ENCODE peak calls at places on chromosomes 6 and 20, in eight cellular contexts. One of them, this sample, is unnamed.
A peak's percentile ranks its signal among the peaks of the same experiment; 100 is the strongest.

GRCh38 chr6:139161169-139161568 is 26.3 kb downstream of the HECA start:
- DNase-seq in GM23338: no peak
- DNase-seq in A549: no peak
- DNase-seq in HCT116: peak; percentile 33
- DNase-seq in HepG2: peak; percentile 5
- DNase-seq in K562: no peak
- DNase-seq in SK-N-SH: no peak
- DNase-seq in HL-60: no peak
- DNase-seq in this sample: no peak

GRCh38 chr6:24919404-24919892 is 16.3 kb downstream of the RIPOR2 start:
- DNase-seq in GM23338: peak; percentile 39
- DNase-seq in A549: no peak
- DNase-seq in HCT116: no peak
- DNase-seq in HepG2: no peak
- DNase-seq in K562: no peak
- DNase-seq in SK-N-SH: no peak
- DNase-seq in HL-60: no peak
- DNase-seq in this sample: no peak

GRCh38 chr6:124683507-124683906 is 278.7 kb upstream of the RNF217 start:
- DNase-seq in GM23338: peak; percentile 72
- DNase-seq in A549: no peak
- DNase-seq in HCT116: no peak
- DNase-seq in HepG2: no peak
- DNase-seq in K562: no peak
- DNase-seq in SK-N-SH: no peak
- DNase-seq in HL-60: no peak
- DNase-seq in this sample: no peak

GRCh38 chr6:33894438-33894837 is 90.6 kb upstream of the MLN start:
- DNase-seq in GM23338: no peak
- DNase-seq in A549: no peak
- DNase-seq in HCT116: no peak
- DNase-seq in HepG2: no peak
- DNase-seq in K562: no peak
- DNase-seq in SK-N-SH: no peak
- DNase-seq in HL-60: no peak
- DNase-seq in this sample: no peak

GRCh38 chr6:101640131-101640530 is 246.6 kb downstream of the GRIK2 start:
- DNase-seq in GM23338: no peak
- DNase-seq in A549: no peak
- DNase-seq in HCT116: no peak
- DNase-seq in HepG2: no peak
- DNase-seq in K562: no peak
- DNase-seq in SK-N-SH: no peak
- DNase-seq in HL-60: no peak
- DNase-seq in this sample: no peak

GRCh38 chr20:39890697-39891096 is 798.3 kb downstream of the MAFB start:
- DNase-seq in GM23338: no peak
- DNase-seq in A549: no peak
- DNase-seq in HCT116: no peak
- DNase-seq in HepG2: no peak
- DNase-seq in K562: no peak
- DNase-seq in SK-N-SH: no peak
- DNase-seq in HL-60: no peak
- DNase-seq in this sample: no peak

GRCh38 chr6:6785163-6785521 is 196.6 kb downstream of the LY86 start:
- DNase-seq in GM23338: no peak
- DNase-seq in A549: no peak
- DNase-seq in HCT116: no peak
- DNase-seq in HepG2: no peak
- DNase-seq in K562: no peak
- DNase-seq in SK-N-SH: no peak
- DNase-seq in HL-60: no peak
- DNase-seq in this sample: no peak

GRCh38 chr6:148523551-148523950 is 180.9 kb downstream of the SASH1 start:
- DNase-seq in GM23338: no peak
- DNase-seq in A549: no peak
- DNase-seq in HCT116: no peak
- DNase-seq in HepG2: no peak
- DNase-seq in K562: no peak
- DNase-seq in SK-N-SH: no peak
- DNase-seq in HL-60: no peak
- DNase-seq in this sample: no peak

GRCh38 chr6:75317503-75318206 is 33.1 kb upstream of the TMEM30A start:
- DNase-seq in GM23338: peak; percentile 54
- DNase-seq in A549: no peak
- DNase-seq in HCT116: no peak
- DNase-seq in HepG2: no peak
- DNase-seq in K562: no peak
- DNase-seq in SK-N-SH: no peak
- DNase-seq in HL-60: no peak
- DNase-seq in this sample: no peak

GRCh38 chr20:19012671-19013070 is 199.1 kb downstream of the SCP2D1 start:
- DNase-seq in GM23338: no peak
- DNase-seq in A549: no peak
- DNase-seq in HCT116: no peak
- DNase-seq in HepG2: no peak
- DNase-seq in K562: no peak
- DNase-seq in SK-N-SH: no peak
- DNase-seq in HL-60: peak; percentile 34
- DNase-seq in this sample: no peak

GRCh38 chr6:125826695-125827463 is 36.1 kb downstream of the NCOA7 start:
- DNase-seq in GM23338: no peak
- DNase-seq in A549: no peak
- DNase-seq in HCT116: no peak
- DNase-seq in HepG2: no peak
- DNase-seq in K562: no peak
- DNase-seq in SK-N-SH: no peak
- DNase-seq in HL-60: no peak
- DNase-seq in this sample: no peak
- TF ChIP-seq REST in GM23338: no peak
- TF ChIP-seq REST in A549: no peak
- TF ChIP-seq REST in HCT116: no peak
- TF ChIP-seq REST in HepG2: no peak
- TF ChIP-seq REST in K562: no peak
- TF ChIP-seq REST in SK-N-SH: no peak
- TF ChIP-seq REST in HL-60: no peak
- TF ChIP-seq REST in this sample: no peak

DNA sequence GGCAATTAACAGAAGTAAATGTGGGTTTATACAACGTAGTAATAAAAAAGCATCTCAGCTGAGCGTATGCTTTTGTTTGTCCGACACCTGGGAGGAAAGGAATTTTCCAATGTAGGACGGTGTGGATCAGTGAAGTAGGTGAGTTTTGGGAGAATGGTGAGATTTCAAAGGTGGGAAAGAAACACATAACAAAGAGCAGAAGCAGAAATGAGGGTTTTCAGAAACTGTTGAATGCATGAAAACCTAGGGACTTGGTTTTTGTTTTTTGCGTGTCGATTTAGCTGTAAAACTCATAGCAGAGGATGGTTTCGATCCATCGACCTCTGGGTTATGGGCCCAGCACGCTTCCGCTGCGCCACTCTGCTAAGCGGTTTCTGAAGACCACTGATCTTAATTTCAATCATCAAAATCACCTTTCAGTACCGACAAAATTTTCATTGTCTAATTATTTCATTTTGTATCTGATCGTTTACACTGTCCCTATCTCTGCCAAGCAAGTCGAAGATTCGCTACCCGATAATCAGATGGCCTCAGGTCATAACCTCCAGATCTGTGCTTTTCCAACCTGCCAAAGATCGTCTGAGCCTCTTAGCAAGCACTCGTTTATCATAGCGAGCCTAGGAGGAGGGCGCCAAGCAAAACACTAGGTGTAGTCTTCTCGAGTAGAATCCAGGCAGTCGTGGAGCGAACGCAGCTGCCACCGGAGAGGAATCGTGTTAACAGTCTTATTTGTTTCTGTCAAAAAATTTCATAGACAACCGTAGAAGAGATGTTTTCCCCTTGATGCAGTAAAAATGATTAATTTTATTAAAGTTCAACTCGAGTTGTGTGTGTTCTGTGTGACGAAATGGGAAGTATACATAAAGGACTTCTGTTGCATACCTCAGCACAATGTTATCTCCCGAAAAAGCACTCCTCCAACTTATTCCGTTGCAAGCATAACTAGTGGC is 20.9 kb upstream of the POM121L2 start:
- DNase-seq in GM23338: peak; percentile 77
- DNase-seq in A549: peak; percentile 30
- DNase-seq in HCT116: peak; percentile 76
- DNase-seq in HepG2: peak; percentile 75
- DNase-seq in K562: peak; percentile 84
- DNase-seq in SK-N-SH: peak; percentile 25
- DNase-seq in HL-60: no peak
- DNase-seq in this sample: peak; percentile 92
- TF ChIP-seq REST in GM23338: no peak
- TF ChIP-seq REST in A549: no peak
- TF ChIP-seq REST in HCT116: no peak
- TF ChIP-seq REST in HepG2: no peak
- TF ChIP-seq REST in K562: no peak
- TF ChIP-seq REST in SK-N-SH: no peak
- TF ChIP-seq REST in HL-60: no peak
- TF ChIP-seq REST in this sample: no peak

GRCh38 chr6:143243786-143244185 is 183.1 kb downstream of the AIG1 start:
- DNase-seq in GM23338: no peak
- DNase-seq in A549: no peak
- DNase-seq in HCT116: no peak
- DNase-seq in HepG2: no peak
- DNase-seq in K562: no peak
- DNase-seq in SK-N-SH: no peak
- DNase-seq in HL-60: no peak
- DNase-seq in this sample: no peak
- TF ChIP-seq REST in GM23338: no peak
- TF ChIP-seq REST in A549: no peak
- TF ChIP-seq REST in HCT116: no peak
- TF ChIP-seq REST in HepG2: no peak
- TF ChIP-seq REST in K562: no peak
- TF ChIP-seq REST in SK-N-SH: no peak
- TF ChIP-seq REST in HL-60: no peak
- TF ChIP-seq REST in this sample: no peak

GRCh38 chr20:48180039-48180438 is 394.8 kb upstream of the SULF2 start:
- DNase-seq in GM23338: no peak
- DNase-seq in A549: peak; percentile 76
- DNase-seq in HCT116: no peak
- DNase-seq in HepG2: peak; percentile 50
- DNase-seq in K562: no peak
- DNase-seq in SK-N-SH: no peak
- DNase-seq in HL-60: no peak
- DNase-seq in this sample: no peak
- TF ChIP-seq REST in GM23338: no peak
- TF ChIP-seq REST in A549: no peak
- TF ChIP-seq REST in HCT116: no peak
- TF ChIP-seq REST in HepG2: no peak
- TF ChIP-seq REST in K562: no peak
- TF ChIP-seq REST in SK-N-SH: no peak
- TF ChIP-seq REST in HL-60: no peak
- TF ChIP-seq REST in this sample: no peak

DNA sequence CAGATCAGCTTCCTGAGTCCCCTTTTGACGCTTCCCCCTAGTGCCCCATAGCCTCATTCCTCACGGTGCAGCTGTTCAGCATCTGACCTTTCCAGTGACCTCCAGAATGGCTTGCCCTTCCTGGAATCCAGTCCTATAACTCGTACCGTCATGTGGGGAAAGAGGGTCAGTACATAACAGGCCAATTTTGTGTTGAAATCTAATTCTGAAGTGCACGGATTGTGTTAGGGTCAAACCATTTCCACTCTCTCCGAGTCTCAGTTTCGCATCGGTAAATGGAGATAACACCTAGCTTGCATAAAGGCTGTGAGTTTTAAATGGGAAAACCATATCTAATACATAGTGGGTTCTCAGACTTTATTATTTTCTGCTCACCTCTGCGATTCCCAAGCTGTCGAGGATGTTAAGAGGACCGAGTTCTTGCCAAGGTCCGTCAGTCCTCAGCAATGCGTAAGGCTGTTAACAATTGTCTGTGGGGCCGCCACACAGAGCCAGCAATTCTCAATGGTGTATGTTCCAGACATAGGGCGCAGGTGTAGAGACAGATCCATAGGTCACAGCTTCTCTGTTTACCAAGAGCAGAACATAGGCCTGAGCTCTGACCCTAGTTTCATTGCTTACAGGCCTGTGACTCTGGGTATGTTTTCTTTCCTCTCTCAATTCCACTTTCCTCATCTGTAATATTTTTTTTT is 45.5 kb upstream of the CCR6 start:
- DNase-seq in GM23338: no peak
- DNase-seq in A549: no peak
- DNase-seq in HCT116: no peak
- DNase-seq in HepG2: peak; percentile 65
- DNase-seq in K562: no peak
- DNase-seq in SK-N-SH: no peak
- DNase-seq in HL-60: no peak
- DNase-seq in this sample: no peak
- TF ChIP-seq REST in GM23338: no peak
- TF ChIP-seq REST in A549: no peak
- TF ChIP-seq REST in HCT116: no peak
- TF ChIP-seq REST in HepG2: no peak
- TF ChIP-seq REST in K562: no peak
- TF ChIP-seq REST in SK-N-SH: no peak
- TF ChIP-seq REST in HL-60: no peak
- TF ChIP-seq REST in this sample: no peak

DNA sequence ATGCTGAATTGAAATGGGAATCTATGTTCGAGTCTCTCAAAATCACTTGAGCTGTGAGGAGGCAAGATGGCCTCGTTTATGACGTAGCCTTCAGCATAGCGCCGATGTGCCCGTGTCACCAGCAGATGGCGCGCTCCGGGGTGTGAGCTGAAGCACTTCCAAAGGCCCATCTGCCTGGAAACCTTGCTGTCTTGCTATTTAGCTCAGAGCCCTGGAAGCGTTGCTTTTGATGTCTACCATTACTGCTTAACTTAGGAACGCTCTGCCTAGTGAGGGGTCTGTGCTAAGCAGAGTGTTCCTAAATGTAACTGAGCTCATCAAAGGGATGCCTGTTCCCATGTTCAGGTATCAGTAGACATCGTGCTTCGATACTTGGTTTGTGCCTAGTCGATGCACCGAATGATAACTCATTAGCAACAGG is 67.7 kb downstream of the SYCP2L start:
- DNase-seq in GM23338: peak; percentile 95
- DNase-seq in A549: peak; percentile 30
- DNase-seq in HCT116: peak; percentile 54
- DNase-seq in HepG2: peak; percentile 82
- DNase-seq in K562: peak; percentile 76
- DNase-seq in SK-N-SH: peak; percentile 60
- DNase-seq in HL-60: peak; percentile 24
- DNase-seq in this sample: peak; percentile 36
- TF ChIP-seq REST in GM23338: no peak
- TF ChIP-seq REST in A549: no peak
- TF ChIP-seq REST in HCT116: no peak
- TF ChIP-seq REST in HepG2: no peak
- TF ChIP-seq REST in K562: no peak
- TF ChIP-seq REST in SK-N-SH: no peak
- TF ChIP-seq REST in HL-60: no peak
- TF ChIP-seq REST in this sample: no peak